ENCODE peak calls at places on chromosome 10, in four cellular contexts. One of them, this sample, is unnamed.

GRCh38 chr10:57418476-57418875 is 849.2 kb downstream of the IPMK start:
- DNase-seq in ovary: no peak
- DNase-seq in K562: no peak
- DNase-seq in endothelial cell of umbilical vein: no peak
- DNase-seq in this sample: no peak

GRCh38 chr10:105837951-105838350 is 1196.9 kb downstream of the SORCS3 start:
- DNase-seq in endothelial cell of umbilical vein: no peak
- DNase-seq in K562: no peak
- DNase-seq in ovary: no peak
- DNase-seq in this sample: no peak

GRCh38 chr10:2893991-2894390 is 173.4 kb upstream of the PFKP start:
- DNase-seq in K562: no peak
- DNase-seq in ovary: no peak
- DNase-seq in endothelial cell of umbilical vein: no peak
- DNase-seq in this sample: no peak

GRCh38 chr10:91582063-91582673 is 50.7 kb downstream of the PPP1R3C start:
- DNase-seq in endothelial cell of umbilical vein: no peak
- DNase-seq in K562: no peak
- DNase-seq in ovary: no peak
- DNase-seq in this sample: peak; percentile 98

GRCh38 chr10:86044029-86044428 is 322.6 kb downstream of the GRID1 start:
- DNase-seq in endothelial cell of umbilical vein: no peak
- DNase-seq in ovary: no peak
- DNase-seq in K562: no peak
- DNase-seq in this sample: no peak

GRCh38 chr10:79385804-79386531 is 38.7 kb downstream of the PPIF start:
- DNase-seq in ovary: peak; percentile 33
- DNase-seq in endothelial cell of umbilical vein: no peak
- DNase-seq in K562: peak; percentile 46
- DNase-seq in this sample: no peak

GRCh38 chr10:101570764-101571572 is 17.1 kb downstream of the POLL start:
- DNase-seq in endothelial cell of umbilical vein: no peak
- DNase-seq in K562: no peak
- DNase-seq in ovary: no peak
- DNase-seq in this sample: no peak

GRCh38 chr10:117188399-117188798 is 8.9 kb upstream of the KCNK18 start:
- DNase-seq in ovary: no peak
- DNase-seq in endothelial cell of umbilical vein: no peak
- DNase-seq in K562: no peak
- DNase-seq in this sample: no peak

GRCh38 chr10:33163941-33164824 is 170.3 kb downstream of the NRP1 start:
- DNase-seq in endothelial cell of umbilical vein: peak; percentile 54
- DNase-seq in K562: no peak
- DNase-seq in ovary: no peak
- DNase-seq in this sample: no peak

GRCh38 chr10:113279262-113279661 is 273.6 kb upstream of the HABP2 start:
- DNase-seq in K562: no peak
- DNase-seq in ovary: no peak
- DNase-seq in endothelial cell of umbilical vein: no peak
- DNase-seq in this sample: no peak

GRCh38 chr10:110357252-110357780 is 52.6 kb upstream of the SMNDC1 start:
- DNase-seq in K562: peak; percentile 22
- DNase-seq in ovary: peak; percentile 41
- DNase-seq in endothelial cell of umbilical vein: no peak
- DNase-seq in this sample: no peak

GRCh38 chr10:311901-312665 is 176.8 kb downstream of the ZMYND11 start:
- DNase-seq in ovary: no peak
- DNase-seq in K562: no peak
- DNase-seq in endothelial cell of umbilical vein: no peak
- DNase-seq in this sample: no peak

GRCh38 chr10:23080211-23080724 is 15.1 kb upstream of the MSRB2 start:
- DNase-seq in ovary: no peak
- DNase-seq in K562: no peak
- DNase-seq in endothelial cell of umbilical vein: no peak
- DNase-seq in this sample: no peak

GRCh38 chr10:86955501-86956194 is 1.8 kb downstream of the MMRN2 start:
- DNase-seq in K562: no peak
- DNase-seq in ovary: peak; percentile 44
- DNase-seq in endothelial cell of umbilical vein: peak; percentile 38
- DNase-seq in this sample: no peak

GRCh38 chr10:6647811-6648526 is 67.9 kb upstream of the PRKCQ start:
- DNase-seq in ovary: no peak
- DNase-seq in endothelial cell of umbilical vein: peak; percentile 15
- DNase-seq in K562: peak; percentile 75
- DNase-seq in this sample: peak; percentile 7

GRCh38 chr10:80453392-80453714 is 757 bp upstream of the TSPAN14 start:
- DNase-seq in endothelial cell of umbilical vein: no peak
- DNase-seq in K562: no peak
- DNase-seq in ovary: peak; percentile 47
- DNase-seq in this sample: no peak

GRCh38 chr10:70223728-70224127 is 9.5 kb downstream of the PPA1 start:
- DNase-seq in endothelial cell of umbilical vein: no peak
- DNase-seq in K562: no peak
- DNase-seq in ovary: no peak
- DNase-seq in this sample: no peak

GRCh38 chr10:70232859-70233108 is 445 bp downstream of the PPA1 start:
- DNase-seq in K562: no peak
- DNase-seq in endothelial cell of umbilical vein: no peak
- DNase-seq in ovary: no peak
- DNase-seq in this sample: no peak

GRCh38 chr10:70232155-70232858 is 922 bp downstream of the PPA1 start:
- DNase-seq in ovary: peak; percentile 56
- DNase-seq in endothelial cell of umbilical vein: peak; percentile 74
- DNase-seq in K562: peak; percentile 73
- DNase-seq in this sample: no peak

GRCh38 chr10:70228503-70228902 is 4.7 kb downstream of the PPA1 start:
- DNase-seq in ovary: no peak
- DNase-seq in K562: no peak
- DNase-seq in endothelial cell of umbilical vein: no peak
- DNase-seq in this sample: no peak

DNA sequence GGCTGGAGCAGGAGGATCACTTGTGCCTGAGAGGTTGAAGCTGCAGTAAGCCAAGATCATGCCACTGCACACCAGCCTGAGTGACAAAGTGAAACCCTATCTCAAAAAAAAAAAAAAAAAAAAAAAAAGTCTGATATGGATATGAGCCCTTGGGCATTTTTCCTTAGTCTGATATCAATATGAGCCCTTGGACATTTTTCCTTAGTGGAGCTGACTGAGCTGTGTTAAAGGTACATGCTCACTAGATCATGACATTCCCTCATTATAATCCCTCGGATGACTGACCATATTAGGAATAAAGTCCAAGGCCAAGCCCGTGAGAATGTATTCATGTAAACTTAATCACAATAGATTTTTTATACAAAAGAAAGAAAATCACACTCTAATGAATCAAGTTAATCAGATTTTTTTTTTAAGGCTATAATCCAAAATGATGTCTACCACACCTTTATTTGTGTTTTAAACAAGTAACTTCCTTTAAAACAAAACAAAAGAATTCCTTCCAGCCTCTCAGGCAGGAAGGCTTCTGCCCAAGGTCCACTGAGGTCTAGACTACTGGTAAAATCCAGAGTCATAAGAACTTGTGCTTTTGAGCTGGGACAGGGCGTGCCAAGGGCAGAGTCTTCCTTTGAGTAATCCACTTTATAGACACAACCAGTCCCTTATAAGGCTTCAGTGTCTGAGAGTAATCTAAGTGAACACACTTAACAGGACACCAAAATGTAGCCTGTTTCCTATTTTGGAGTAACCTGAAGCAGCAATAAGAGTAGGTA is 5.5 kb downstream of the PPA1 start:
- DNase-seq in endothelial cell of umbilical vein: no peak
- DNase-seq in ovary: no peak
- DNase-seq in K562: no peak
- DNase-seq in this sample: no peak
- TF ChIP-seq POLR2A in endothelial cell of umbilical vein: no peak
- TF ChIP-seq POLR2A in ovary: no peak
- TF ChIP-seq POLR2A in K562: no peak
- TF ChIP-seq POLR2A in this sample: no peak

GRCh38 chr10:3935933-3936359 is 150.9 kb upstream of the KLF6 start:
- DNase-seq in ovary: peak; percentile 47
- DNase-seq in endothelial cell of umbilical vein: peak; percentile 98
- DNase-seq in K562: no peak
- DNase-seq in this sample: no peak

GRCh38 chr10:3936422-3937040 is 151.5 kb upstream of the KLF6 start:
- DNase-seq in K562: no peak
- DNase-seq in ovary: no peak
- DNase-seq in endothelial cell of umbilical vein: no peak
- DNase-seq in this sample: no peak

GRCh38 chr10:3932597-3933380 is 147.8 kb upstream of the KLF6 start:
- DNase-seq in endothelial cell of umbilical vein: no peak
- DNase-seq in K562: no peak
- DNase-seq in ovary: no peak
- DNase-seq in this sample: no peak

GRCh38 chr10:3933733-3934132 is 148.7 kb upstream of the KLF6 start:
- DNase-seq in endothelial cell of umbilical vein: no peak
- DNase-seq in ovary: no peak
- DNase-seq in K562: no peak
- DNase-seq in this sample: no peak

GRCh38 chr10:3935141-3935540 is 150.1 kb upstream of the KLF6 start:
- DNase-seq in ovary: peak; percentile 67
- DNase-seq in K562: no peak
- DNase-seq in endothelial cell of umbilical vein: peak; percentile 26
- DNase-seq in this sample: no peak
- H3K4me3 ChIP-seq in ovary: peak overlapping the region; percentile 32
- H3K4me3 ChIP-seq in K562: no peak overlapping the region
- H3K4me3 ChIP-seq in endothelial cell of umbilical vein: no peak overlapping the region
- H3K4me3 ChIP-seq in this sample: peak overlapping the region; percentile 40

DNA sequence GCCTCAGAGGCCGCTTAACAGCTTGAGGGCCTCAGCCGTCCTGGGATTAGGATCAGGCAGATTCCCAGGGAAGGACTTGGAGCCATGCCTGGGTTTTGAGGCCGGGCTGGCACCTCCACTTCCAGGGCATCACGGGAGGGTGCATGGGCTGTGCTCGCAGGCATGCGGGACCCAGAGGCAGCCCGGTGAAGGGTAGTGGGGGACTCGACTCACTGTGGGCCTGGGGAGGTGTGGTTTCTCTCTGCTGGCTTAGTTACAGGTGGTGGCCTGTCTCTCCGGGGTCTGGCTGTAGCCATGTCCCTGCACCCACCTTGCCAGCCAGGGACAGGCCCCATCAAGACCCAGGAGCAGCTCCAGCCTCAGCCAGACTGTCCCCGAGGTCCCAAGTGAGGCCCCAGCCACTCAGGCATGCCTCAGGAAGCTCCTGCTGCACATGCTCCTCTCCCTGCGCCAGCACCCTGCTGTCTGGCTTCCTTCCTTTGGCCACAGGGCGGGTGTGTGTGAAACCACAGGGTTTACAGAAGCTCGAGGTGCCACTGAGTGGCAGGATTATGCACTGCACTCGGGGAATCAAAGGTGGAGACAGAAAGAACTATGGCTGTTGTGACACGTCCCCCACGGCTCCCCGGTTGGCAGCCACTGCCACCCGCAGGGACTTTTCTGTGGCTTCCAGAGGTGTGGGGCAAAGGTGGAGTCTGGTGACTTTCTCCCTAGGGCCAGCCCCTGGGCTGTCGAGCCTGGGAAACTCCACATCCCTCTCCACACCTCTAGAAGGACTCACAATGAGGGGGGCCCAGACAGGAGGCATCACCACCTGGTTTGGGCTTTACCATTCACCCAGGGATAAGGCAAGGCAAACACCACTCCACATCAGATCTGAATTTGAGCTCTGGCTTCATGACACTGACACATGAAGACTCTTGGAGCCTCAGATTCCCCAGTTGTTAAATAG is 19.7 kb downstream of the GOLGA7B start:
- DNase-seq in endothelial cell of umbilical vein: peak; percentile 78
- DNase-seq in ovary: no peak
- DNase-seq in K562: peak; percentile 80
- DNase-seq in this sample: peak; percentile 92
- H3K27me3 ChIP-seq in endothelial cell of umbilical vein: peaks cover 15% of the 10 kb centered on the region
- H3K27me3 ChIP-seq in ovary: no peaks in the 10 kb centered on the region
- H3K27me3 ChIP-seq in K562: peaks cover 7% of the 10 kb centered on the region
- H3K27me3 ChIP-seq in this sample: peaks cover 4% of the 10 kb centered on the region

GRCh38 chr10:49140306-49141175 is 6.7 kb upstream of the FAM170B start:
- DNase-seq in K562: no peak
- DNase-seq in endothelial cell of umbilical vein: no peak
- DNase-seq in ovary: no peak
- DNase-seq in this sample: no peak

GRCh38 chr10:49144021-49144720 is 10.3 kb upstream of the FAM170B start:
- DNase-seq in ovary: no peak
- DNase-seq in K562: no peak
- DNase-seq in endothelial cell of umbilical vein: no peak
- DNase-seq in this sample: no peak

GRCh38 chr10:49143249-49143648 is 9.4 kb upstream of the FAM170B start:
- DNase-seq in endothelial cell of umbilical vein: no peak
- DNase-seq in ovary: no peak
- DNase-seq in K562: no peak
- DNase-seq in this sample: no peak

GRCh38 chr10:49139866-49140195 is 6.0 kb upstream of the FAM170B start:
- DNase-seq in endothelial cell of umbilical vein: no peak
- DNase-seq in ovary: no peak
- DNase-seq in K562: no peak
- DNase-seq in this sample: no peak

GRCh38 chr10:49141541-49142332 is 7.9 kb upstream of the FAM170B start:
- DNase-seq in ovary: no peak
- DNase-seq in endothelial cell of umbilical vein: no peak
- DNase-seq in K562: no peak
- DNase-seq in this sample: no peak
- TF ChIP-seq POLR2A in ovary: no peak
- TF ChIP-seq POLR2A in endothelial cell of umbilical vein: no peak
- TF ChIP-seq POLR2A in K562: no peak
- TF ChIP-seq POLR2A in this sample: no peak